ENCODE peak calls at places on chromosomes 6 and 20, in six cellular contexts. L, N, E, D, X and Y are unnamed samples.

GRCh38 chr20:47295921-47296426 is 60.5 kb downstream of the ZMYND8 start:
- DNase-seq in E (no peak), D (no peak), N (no peak), L (peak), X (no peak), Y (peak)

GRCh38 chr6:128806274-128806673 is 76.7 kb upstream of the LAMA2 start:
- DNase-seq in E (no peak), N (no peak), D (no peak), L (no peak), X (no peak), Y (no peak)

GRCh38 chr20:37245671-37246237 is 15.9 kb downstream of the GHRH start:
- DNase-seq in L (no peak), N (no peak), D (no peak), X (no peak), E (no peak), Y (no peak)

GRCh38 chr6:99016355-99016754 is 68.6 kb upstream of the FBXL4 start:
- DNase-seq in D (no peak), L (no peak), E (no peak), N (no peak), X (no peak), Y (no peak)

GRCh38 chr20:58448958-58449357 is 59.9 kb downstream of the VAPB start:
- DNase-seq in D (no peak), E (no peak), N (no peak), L (no peak), X (no peak), Y (no peak)

GRCh38 chr6:164478426-164478825 is 831.0 kb downstream of the C6orf118 start:
- DNase-seq in D (no peak), L (no peak), X (no peak), E (no peak), N (no peak), Y (no peak)

GRCh38 chr6:110708295-110708965 is 106.8 kb downstream of the CDK19 start:
- DNase-seq in X (no peak), D (no peak), L (no peak), N (no peak), E (no peak), Y (no peak)

GRCh38 chr20:59751075-59751711 is 146.9 kb downstream of the PHACTR3 start:
- DNase-seq in D (peak), N (peak), L (peak), E (peak), X (no peak), Y (peak)

GRCh38 chr6:126066068-126067048 is 80.0 kb downstream of the TRMT11 start:
- DNase-seq in X (no peak), L (no peak), E (no peak), N (no peak), D (no peak), Y (no peak)

GRCh38 chr20:17895641-17896246 is 72.8 kb downstream of the SNX5 start:
- DNase-seq in N (peak), L (peak), E (peak), X (no peak), D (peak), Y (no peak)

GRCh38 chr20:57231951-57232428 is 34.5 kb downstream of the BMP7 start:
- DNase-seq in E (no peak), L (no peak), X (no peak), D (no peak), N (no peak), Y (no peak)

GRCh38 chr20:2748551-2749342 is 51.7 kb downstream of the CPXM1 start:
- DNase-seq in N (no peak), E (no peak), L (no peak), X (no peak), D (no peak), Y (no peak)

GRCh38 chr20:44137210-44137781 is 49.7 kb downstream of the JPH2 start:
- DNase-seq in D (no peak), N (no peak), X (no peak), E (no peak), L (no peak), Y (no peak)

GRCh38 chr20:17916365-17916996 is 52.1 kb downstream of the SNX5 start:
- DNase-seq in N (no peak), D (no peak), E (no peak), L (no peak), X (no peak), Y (no peak)

GRCh38 chr6:70292144-70292543 is 10.7 kb downstream of the COL9A1 start:
- DNase-seq in E (no peak), L (no peak), D (no peak), N (no peak), X (no peak), Y (no peak)

GRCh38 chr6:39821014-39821738 is 29.0 kb downstream of the DAAM2 start:
- DNase-seq in N (no peak), X (no peak), D (no peak), L (no peak), E (no peak), Y (no peak)

GRCh38 chr6:159134701-159135364 is 34.4 kb upstream of the FNDC1 start:
- DNase-seq in X (peak), N (peak), D (peak), L (peak), E (peak), Y (peak)

GRCh38 chr6:88616380-88616779 is 347.0 kb downstream of the RNGTT start:
- DNase-seq in L (no peak), D (no peak), N (no peak), E (no peak), X (no peak), Y (no peak)

GRCh38 chr6:36631326-36632046 is 37.3 kb downstream of the SRSF3 start:
- DNase-seq in N (no peak), D (no peak), X (no peak), L (no peak), E (no peak), Y (no peak)

GRCh38 chr20:63020681-63021080 is 13.9 kb upstream of the BHLHE23 start:
- DNase-seq in D (no peak), X (no peak), E (no peak), N (no peak), L (no peak), Y (no peak)

GRCh38 chr20:7765221-7765620 is 175.0 kb downstream of the HAO1 start:
- DNase-seq in X (no peak), E (no peak), D (no peak), L (no peak), N (no peak), Y (no peak)

GRCh38 chr20:41138527-41139226 is 1.3 kb downstream of the PLCG1 start:
- DNase-seq in N (no peak), L (no peak), X (peak), D (peak), E (no peak), Y (peak)

GRCh38 chr6:109961666-109962065 is 16.4 kb upstream of the GPR6 start:
- DNase-seq in X (no peak), L (no peak), N (no peak), E (no peak), D (peak), Y (no peak)

GRCh38 chr20:57716202-57716601 is 6.4 kb upstream of the PMEPA1 start:
- DNase-seq in E (no peak), X (no peak), N (no peak), L (no peak), D (no peak), Y (no peak)

GRCh38 chr6:40719671-40720374 is 132.7 kb upstream of the LRFN2 start:
- DNase-seq in N (no peak), D (peak), L (no peak), X (no peak), E (no peak), Y (no peak)

GRCh38 chr6:33329058-33329457 is 11.5 kb upstream of the ZBTB22 start:
- DNase-seq in E (no peak), N (no peak), X (no peak), D (peak), L (no peak), Y (no peak)

GRCh38 chr20:3739926-3740599 is 7.6 kb downstream of the HSPA12B start:
- DNase-seq in E (no peak), L (no peak), D (no peak), N (no peak), X (no peak), Y (no peak)

GRCh38 chr6:16799279-16800193 is 38.3 kb upstream of the ATXN1 start:
- DNase-seq in N (no peak), E (no peak), D (peak), X (no peak), L (no peak), Y (no peak)